ENCODE peak calls at places on chromosomes 7 and 10, in nine cellular contexts. L is IMR-90, U is A549, T is GM12892, X is uterus, J is body of pancreas, C is HepG2, N is ovary, K is heart left ventricle. P is an unnamed sample.

GRCh38 chr10:109958059-109958458 is 34.7 kb upstream of the XPNPEP1 start:
- DNase-seq in N (no peak), T (no peak), X (no peak), K (no peak), U (no peak), C (no peak), J (no peak), L (no peak), P (no peak)

GRCh38 chr7:149880871-149881301 is 7.1 kb downstream of the ATP6V0E2 start:
- DNase-seq in T (no peak), X (peak), L (no peak), U (no peak), K (peak), C (no peak), N (no peak), J (no peak), P (no peak)

GRCh38 chr7:84677386-84677785 is 482.8 kb upstream of the SEMA3A start:
- DNase-seq in N (no peak), K (no peak), C (no peak), U (no peak), X (no peak), T (no peak), L (no peak), J (no peak), P (no peak)

GRCh38 chr7:142833174-142834027 is 21.5 kb upstream of the EPHB6 start:
- DNase-seq in C (no peak), J (no peak), T (no peak), L (no peak), U (no peak), K (no peak), N (no peak), X (no peak), P (peak)

GRCh38 chr10:49844775-49845561 is 82.8 kb upstream of the OGDHL start:
- DNase-seq in J (no peak), X (no peak), N (no peak), L (peak), T (no peak), C (peak), K (no peak), U (peak), P (no peak)

GRCh38 chr10:24459836-24460235 is 250.9 kb downstream of the KIAA1217 start:
- DNase-seq in L (no peak), X (no peak), K (no peak), N (no peak), J (no peak), T (no peak), C (no peak), U (no peak), P (no peak)

GRCh38 chr7:92809397-92810241 is 26.8 kb downstream of the CDK6 start:
- DNase-seq in T (no peak), N (peak), U (peak), L (peak), X (peak), J (peak), C (peak), K (peak), P (peak)

GRCh38 chr7:24709585-24710360 is 47.5 kb downstream of the GSDME start:
- DNase-seq in C (no peak), J (no peak), K (no peak), U (no peak), X (no peak), N (no peak), L (no peak), T (no peak), P (no peak)

GRCh38 chr10:61438141-61438984 is 14.8 kb downstream of the TMEM26 start:
- DNase-seq in T (no peak), C (no peak), U (no peak), K (no peak), N (no peak), L (peak), J (no peak), X (no peak), P (no peak)

GRCh38 chr7:4023502-4023901 is 658.6 kb upstream of the FOXK1 start:
- DNase-seq in J (no peak), K (no peak), L (no peak), X (no peak), U (no peak), N (no peak), C (no peak), T (no peak), P (no peak)

GRCh38 chr10:132129431-132129830 is 57.3 kb upstream of the DPYSL4 start:
- DNase-seq in U (no peak), N (no peak), X (no peak), C (no peak), J (no peak), K (no peak), T (no peak), L (no peak), P (no peak)
- TF ChIP-seq POLR2A in U (no peak), N (no peak), X (no peak), C (no peak), J (no peak), K (no peak), T (no peak), L (no peak), P (no peak)

DNA sequence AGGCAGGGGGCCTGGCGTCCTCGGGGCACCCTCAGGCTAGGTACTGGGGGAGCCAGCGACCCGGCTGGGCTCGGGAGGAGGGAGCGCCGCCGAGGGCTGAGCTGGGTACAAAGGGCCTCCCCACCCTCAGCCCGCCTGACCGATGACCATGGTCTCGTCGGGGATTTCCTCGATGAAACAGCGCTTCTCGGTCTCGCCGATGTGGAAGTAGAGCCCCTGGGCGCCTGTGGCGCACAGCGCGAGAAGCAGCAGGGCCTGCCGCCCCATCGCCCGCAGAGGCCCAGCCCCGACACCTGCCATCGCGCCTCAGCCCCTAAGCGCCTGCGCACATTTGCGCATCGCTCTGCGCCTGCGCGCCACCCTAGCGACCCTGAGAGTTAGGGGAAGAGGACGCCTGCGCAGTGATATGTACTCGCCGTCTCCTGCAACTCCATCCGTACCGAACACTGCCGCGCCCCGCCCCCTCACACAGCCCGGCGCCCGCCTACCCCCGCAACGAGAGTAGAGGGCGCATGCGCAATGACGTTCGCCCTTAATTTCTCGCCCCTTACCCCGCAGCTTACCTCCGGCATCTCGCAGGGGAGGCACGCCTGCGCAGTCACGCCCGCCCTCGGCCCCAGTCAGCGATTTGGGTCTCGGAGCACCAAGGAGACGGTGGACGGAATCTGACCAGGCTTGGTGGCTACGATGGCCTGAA is at the start of gene TMED4:
- DNase-seq in T (peak), X (peak), L (peak), U (peak), K (peak), C (peak), J (peak), N (peak), P (peak)
- TF ChIP-seq POLR2A in T (peak), X (peak), L (peak), U (peak), K (no peak), C (no peak), J (peak), N (peak), P (peak)

GRCh38 chr7:518630-519428 is 817 bp downstream of the PDGFA start:
- DNase-seq in T (no peak), X (peak), K (peak), U (peak), L (peak), C (no peak), N (peak), J (peak), P (peak)

GRCh38 chr7:519429-519973 is at the start of gene PDGFA:
- DNase-seq in X (peak), K (peak), U (no peak), J (peak), T (no peak), L (peak), C (no peak), N (no peak), P (peak)

GRCh38 chr7:516216-516605 is 3.4 kb downstream of the PDGFA start:
- DNase-seq in K (no peak), X (no peak), L (no peak), J (no peak), T (no peak), N (no peak), U (no peak), C (no peak), P (no peak)

GRCh38 chr7:516606-517456 is 2.8 kb downstream of the PDGFA start:
- DNase-seq in K (peak), L (peak), U (peak), C (peak), N (peak), J (peak), X (peak), T (no peak), P (no peak)

GRCh38 chr7:517848-518629 is 1.6 kb downstream of the PDGFA start:
- DNase-seq in U (peak), X (peak), L (peak), C (no peak), N (peak), K (peak), J (peak), T (no peak), P (no peak)
- TF ChIP-seq POLR2A in U (no peak), X (no peak), L (no peak), C (no peak), N (no peak), K (no peak), J (peak), T (no peak), P (no peak)

GRCh38 chr7:23474098-23474828 is 4.0 kb upstream of the IGF2BP3 start:
- DNase-seq in X (no peak), T (peak), C (peak), L (peak), K (peak), N (no peak), J (peak), U (peak), P (peak)
- TF ChIP-seq POLR2A in X (no peak), T (peak), C (no peak), L (peak), K (no peak), N (no peak), J (no peak), U (peak), P (no peak)

GRCh38 chr7:23598321-23598720 is 1.1 kb downstream of the CCDC126 start:
- DNase-seq in C (peak), J (no peak), L (no peak), N (no peak), K (no peak), T (no peak), U (no peak), X (no peak), P (no peak)

GRCh38 chr7:23594879-23595604 is 2.1 kb upstream of the CCDC126 start:
- DNase-seq in X (no peak), T (peak), J (no peak), L (no peak), K (no peak), N (no peak), C (peak), U (no peak), P (no peak)

GRCh38 chr7:23597908-23598224 is 684 bp downstream of the CCDC126 start:
- DNase-seq in K (no peak), J (no peak), L (no peak), X (no peak), C (no peak), N (no peak), T (no peak), U (no peak), P (no peak)

GRCh38 chr7:23600251-23600650 is 3.1 kb downstream of the CCDC126 start:
- DNase-seq in C (no peak), N (no peak), X (no peak), T (no peak), L (no peak), U (no peak), J (no peak), K (no peak), P (no peak)

GRCh38 chr7:23597064-23597907 is at the start of gene CCDC126:
- DNase-seq in J (peak), T (peak), L (peak), U (peak), K (peak), X (peak), N (peak), C (peak), P (peak)
- TF ChIP-seq POLR2A in J (peak), T (peak), L (peak), U (peak), K (no peak), X (peak), N (peak), C (peak), P (no peak)

GRCh38 chr10:93815304-93816091 is 57.8 kb downstream of the LGI1 start:
- DNase-seq in L (no peak), U (no peak), T (no peak), K (no peak), C (no peak), N (no peak), J (no peak), X (no peak), P (no peak)
- TF ChIP-seq POLR2A in L (no peak), U (no peak), T (no peak), K (no peak), C (no peak), N (no peak), J (no peak), X (no peak), P (no peak)